ENCODE peak calls at places on chromosomes 16 and 17, in four cellular contexts. C, T, A and L are unnamed samples.

GRCh38 chr16:68524069-68524820 is 14.8 kb upstream of the ZFP90 start:
- DNase-seq in C (peak; percentile 53), T (no peak), A (no peak), L (no peak)

GRCh38 chr16:68713430-68713829 is 23.7 kb upstream of the CDH1 start:
- DNase-seq in C (no peak), T (no peak), A (no peak), L (no peak)

GRCh38 chr16:2520784-2521577 is 810 bp downstream of the AMDHD2 start:
- DNase-seq in C (peak; percentile 68), T (no peak), A (peak; percentile 67), L (no peak)

GRCh38 chr17:82596837-82597672 is 51.2 kb downstream of the WDR45B start:
- DNase-seq in C (no peak), T (no peak), A (no peak), L (no peak)

GRCh38 chr16:46482895-46483294 is 138.3 kb downstream of the SHCBP1 start:
- DNase-seq in C (no peak), T (no peak), A (no peak), L (no peak)

GRCh38 chr16:61370564-61370963 is 665.7 kb downstream of the CDH8 start:
- DNase-seq in C (no peak), T (no peak), A (no peak), L (no peak)

GRCh38 chr16:80583466-80583865 is 42.7 kb downstream of the DYNLRB2 start:
- DNase-seq in C (no peak), T (no peak), A (no peak), L (peak; percentile 74)

GRCh38 chr16:56226187-56226586 is 34.9 kb downstream of the GNAO1 start:
- DNase-seq in C (no peak), T (no peak), A (peak; percentile 69), L (no peak)

GRCh38 chr17:288802-289356 is 63.7 kb downstream of the RPH3AL start:
- DNase-seq in C (no peak), T (no peak), A (peak; percentile 19), L (no peak)

GRCh38 chr16:57766714-57767348 is 31.3 kb downstream of the KATNB1 start:
- DNase-seq in C (no peak), T (no peak), A (peak; percentile 8), L (no peak)
- H3K36me3 ChIP-seq in C (peaks cover 13% of the 10 kb centered on the region), T (no peaks in the 10 kb centered on the region), A (no peaks in the 10 kb centered on the region), L (peaks cover 59% of the 10 kb centered on the region)

GRCh38 chr17:36504156-36504545 is 17.7 kb downstream of the ZNHIT3 start:
- DNase-seq in C (no peak), T (no peak), A (no peak), L (no peak)
- H3K36me3 ChIP-seq in C (peaks cover 32% of the 10 kb centered on the region), T (peaks cover 6% of the 10 kb centered on the region), A (peaks cover 7% of the 10 kb centered on the region), L (peaks cover 16% of the 10 kb centered on the region)

DNA sequence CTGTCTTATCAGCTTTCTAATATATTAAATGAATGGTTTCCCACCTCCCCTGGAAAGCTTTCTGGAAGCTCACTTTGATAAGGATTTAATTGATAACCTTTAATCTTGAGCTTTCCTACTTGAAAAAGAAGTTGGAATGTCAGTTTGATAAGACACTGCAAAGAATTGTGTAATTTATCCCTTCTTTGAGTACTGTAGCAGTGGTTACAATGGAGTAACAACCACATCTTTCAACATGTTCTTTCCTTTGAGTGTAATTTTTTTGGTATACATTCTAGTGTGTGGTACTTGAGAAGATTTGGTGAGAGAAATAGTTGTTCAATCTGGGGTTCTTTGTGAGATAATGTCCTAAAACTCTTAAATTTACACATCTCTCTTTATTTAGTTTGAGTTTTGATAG is 43.4 kb downstream of the CPD start:
- DNase-seq in C (peak; percentile 60), T (no peak), A (no peak), L (no peak)
- H3K36me3 ChIP-seq in C (no peaks in the 10 kb centered on the region), T (peaks cover 5% of the 10 kb centered on the region), A (peaks cover 3% of the 10 kb centered on the region), L (no peaks in the 10 kb centered on the region)

GRCh38 chr17:2323629-2324314 is 12.5 kb downstream of the TSR1 start:
- DNase-seq in C (no peak), T (peak; percentile 90), A (no peak), L (no peak)

GRCh38 chr17:2321399-2321798 is 14.9 kb downstream of the TSR1 start:
- DNase-seq in C (no peak), T (no peak), A (no peak), L (no peak)
- H3K36me3 ChIP-seq in C (peaks cover 22% of the 10 kb centered on the region), T (peaks cover 21% of the 10 kb centered on the region), A (peaks cover 26% of the 10 kb centered on the region), L (peaks cover 39% of the 10 kb centered on the region)

GRCh38 chr16:16083421-16084156 is 134.2 kb downstream of the ABCC1 start:
- DNase-seq in C (peak; percentile 63), T (no peak), A (no peak), L (peak; percentile 22)
- H3K36me3 ChIP-seq in C (peaks cover 8% of the 10 kb centered on the region), T (peaks cover 14% of the 10 kb centered on the region), A (peaks cover 5% of the 10 kb centered on the region), L (peaks cover 73% of the 10 kb centered on the region)